ENCODE peak calls at places on chromosome 15, in ten cellular contexts. One of them, this sample, is unnamed.

GRCh38 chr15:28994142-28994829 is 108.5 kb downstream of the APBA2 start:
- DNase-seq in GM23338: no peak
- DNase-seq in AG04449: no peak
- DNase-seq in foreskin fibroblast: no peak
- DNase-seq in tibial nerve: no peak
- DNase-seq in heart right ventricle: no peak
- DNase-seq in A549: no peak
- DNase-seq in mammary epithelial cell: no peak
- DNase-seq in NT2/D1: no peak
- DNase-seq in body of pancreas: no peak
- DNase-seq in this sample: no peak

GRCh38 chr15:79283252-79284048 is 928 bp downstream of the ANKRD34C start:
- DNase-seq in body of pancreas: peak; percentile 38
- DNase-seq in A549: peak; percentile 24
- DNase-seq in heart right ventricle: peak; percentile 23
- DNase-seq in foreskin fibroblast: peak; percentile 22
- DNase-seq in mammary epithelial cell: peak; percentile 37
- DNase-seq in GM23338: peak; percentile 89
- DNase-seq in NT2/D1: peak; percentile 36
- DNase-seq in AG04449: no peak
- DNase-seq in tibial nerve: no peak
- DNase-seq in this sample: peak; percentile 66

GRCh38 chr15:57892181-57892580 is 173.3 kb downstream of the ALDH1A2 start:
- DNase-seq in mammary epithelial cell: peak; percentile 37
- DNase-seq in tibial nerve: no peak
- DNase-seq in heart right ventricle: no peak
- DNase-seq in foreskin fibroblast: peak; percentile 47
- DNase-seq in body of pancreas: no peak
- DNase-seq in GM23338: no peak
- DNase-seq in AG04449: no peak
- DNase-seq in A549: no peak
- DNase-seq in NT2/D1: no peak
- DNase-seq in this sample: no peak

GRCh38 chr15:51094606-51095569 is at the start of gene TNFAIP8L3:
- DNase-seq in tibial nerve: no peak
- DNase-seq in A549: no peak
- DNase-seq in mammary epithelial cell: peak; percentile 20
- DNase-seq in heart right ventricle: no peak
- DNase-seq in GM23338: peak; percentile 63
- DNase-seq in AG04449: no peak
- DNase-seq in body of pancreas: peak; percentile 17
- DNase-seq in foreskin fibroblast: peak; percentile 53
- DNase-seq in NT2/D1: no peak
- DNase-seq in this sample: peak; percentile 67

GRCh38 chr15:70264014-70264492 is 166.3 kb upstream of the TLE3 start:
- DNase-seq in tibial nerve: no peak
- DNase-seq in AG04449: no peak
- DNase-seq in A549: no peak
- DNase-seq in NT2/D1: no peak
- DNase-seq in foreskin fibroblast: no peak
- DNase-seq in body of pancreas: no peak
- DNase-seq in heart right ventricle: peak; percentile 46
- DNase-seq in mammary epithelial cell: no peak
- DNase-seq in GM23338: peak; percentile 29
- DNase-seq in this sample: no peak

GRCh38 chr15:22873204-22873701 is 34.8 kb downstream of the NIPA2 start:
- DNase-seq in mammary epithelial cell: no peak
- DNase-seq in A549: no peak
- DNase-seq in GM23338: peak; percentile 74
- DNase-seq in foreskin fibroblast: no peak
- DNase-seq in NT2/D1: peak; percentile 8
- DNase-seq in tibial nerve: no peak
- DNase-seq in heart right ventricle: no peak
- DNase-seq in body of pancreas: no peak
- DNase-seq in AG04449: peak; percentile 66
- DNase-seq in this sample: peak; percentile 26

GRCh38 chr15:62344806-62345539 is 179.9 kb upstream of the C2CD4B start:
- DNase-seq in AG04449: no peak
- DNase-seq in NT2/D1: peak; percentile 51
- DNase-seq in mammary epithelial cell: peak; percentile 61
- DNase-seq in GM23338: peak; percentile 95
- DNase-seq in heart right ventricle: peak; percentile 54
- DNase-seq in tibial nerve: no peak
- DNase-seq in A549: peak; percentile 91
- DNase-seq in foreskin fibroblast: peak; percentile 11
- DNase-seq in body of pancreas: peak; percentile 56
- DNase-seq in this sample: peak; percentile 52

GRCh38 chr15:38554354-38554753 is 10.3 kb downstream of the RASGRP1 start:
- DNase-seq in foreskin fibroblast: no peak
- DNase-seq in body of pancreas: no peak
- DNase-seq in AG04449: no peak
- DNase-seq in GM23338: no peak
- DNase-seq in heart right ventricle: no peak
- DNase-seq in A549: no peak
- DNase-seq in mammary epithelial cell: no peak
- DNase-seq in tibial nerve: no peak
- DNase-seq in NT2/D1: no peak
- DNase-seq in this sample: no peak

GRCh38 chr15:25171856-25172687 is 217.3 kb downstream of the SNRPN start:
- DNase-seq in body of pancreas: peak; percentile 6
- DNase-seq in foreskin fibroblast: no peak
- DNase-seq in NT2/D1: no peak
- DNase-seq in AG04449: no peak
- DNase-seq in A549: no peak
- DNase-seq in tibial nerve: no peak
- DNase-seq in heart right ventricle: no peak
- DNase-seq in mammary epithelial cell: no peak
- DNase-seq in GM23338: no peak
- DNase-seq in this sample: no peak

GRCh38 chr15:96360581-96361308 is 30.2 kb downstream of the NR2F2 start:
- DNase-seq in mammary epithelial cell: no peak
- DNase-seq in AG04449: no peak
- DNase-seq in tibial nerve: no peak
- DNase-seq in body of pancreas: no peak
- DNase-seq in GM23338: peak; percentile 84
- DNase-seq in NT2/D1: no peak
- DNase-seq in A549: no peak
- DNase-seq in foreskin fibroblast: no peak
- DNase-seq in heart right ventricle: no peak
- DNase-seq in this sample: no peak

GRCh38 chr15:76994001-76994400 is 925 bp upstream of the PSTPIP1 start:
- DNase-seq in tibial nerve: no peak
- DNase-seq in NT2/D1: no peak
- DNase-seq in GM23338: no peak
- DNase-seq in body of pancreas: no peak
- DNase-seq in A549: peak; percentile 43
- DNase-seq in mammary epithelial cell: no peak
- DNase-seq in AG04449: no peak
- DNase-seq in foreskin fibroblast: no peak
- DNase-seq in heart right ventricle: no peak
- DNase-seq in this sample: no peak

GRCh38 chr15:98943609-98944111 is 63.9 kb downstream of the PGPEP1L start:
- DNase-seq in tibial nerve: no peak
- DNase-seq in NT2/D1: no peak
- DNase-seq in mammary epithelial cell: no peak
- DNase-seq in GM23338: no peak
- DNase-seq in foreskin fibroblast: no peak
- DNase-seq in A549: no peak
- DNase-seq in body of pancreas: no peak
- DNase-seq in heart right ventricle: peak; percentile 80
- DNase-seq in AG04449: no peak
- DNase-seq in this sample: no peak

GRCh38 chr15:100968043-100968966 is 49.1 kb downstream of the LRRK1 start:
- DNase-seq in heart right ventricle: no peak
- DNase-seq in NT2/D1: no peak
- DNase-seq in body of pancreas: no peak
- DNase-seq in A549: no peak
- DNase-seq in GM23338: no peak
- DNase-seq in foreskin fibroblast: peak; percentile 50
- DNase-seq in mammary epithelial cell: peak; percentile 46
- DNase-seq in tibial nerve: no peak
- DNase-seq in AG04449: no peak
- DNase-seq in this sample: peak; percentile 59

GRCh38 chr15:71051539-71051938 is 63.7 kb upstream of the THSD4 start:
- DNase-seq in NT2/D1: no peak
- DNase-seq in AG04449: peak; percentile 82
- DNase-seq in tibial nerve: no peak
- DNase-seq in body of pancreas: no peak
- DNase-seq in mammary epithelial cell: no peak
- DNase-seq in foreskin fibroblast: peak; percentile 87
- DNase-seq in heart right ventricle: peak; percentile 45
- DNase-seq in GM23338: no peak
- DNase-seq in A549: no peak
- DNase-seq in this sample: peak; percentile 24

GRCh38 chr15:29913528-29914135 is 91.4 kb upstream of the TJP1 start:
- DNase-seq in NT2/D1: no peak
- DNase-seq in body of pancreas: no peak
- DNase-seq in mammary epithelial cell: no peak
- DNase-seq in foreskin fibroblast: peak; percentile 80
- DNase-seq in heart right ventricle: no peak
- DNase-seq in AG04449: peak; percentile 46
- DNase-seq in tibial nerve: no peak
- DNase-seq in A549: no peak
- DNase-seq in GM23338: no peak
- DNase-seq in this sample: peak; percentile 87

GRCh38 chr15:60932051-60932915 is 296.8 kb downstream of the RORA start:
- DNase-seq in body of pancreas: no peak
- DNase-seq in foreskin fibroblast: peak; percentile 33
- DNase-seq in A549: peak; percentile 58
- DNase-seq in AG04449: peak; percentile 21
- DNase-seq in heart right ventricle: no peak
- DNase-seq in NT2/D1: no peak
- DNase-seq in mammary epithelial cell: peak; percentile 93
- DNase-seq in GM23338: peak; percentile 24
- DNase-seq in tibial nerve: no peak
- DNase-seq in this sample: peak; percentile 49

DNA sequence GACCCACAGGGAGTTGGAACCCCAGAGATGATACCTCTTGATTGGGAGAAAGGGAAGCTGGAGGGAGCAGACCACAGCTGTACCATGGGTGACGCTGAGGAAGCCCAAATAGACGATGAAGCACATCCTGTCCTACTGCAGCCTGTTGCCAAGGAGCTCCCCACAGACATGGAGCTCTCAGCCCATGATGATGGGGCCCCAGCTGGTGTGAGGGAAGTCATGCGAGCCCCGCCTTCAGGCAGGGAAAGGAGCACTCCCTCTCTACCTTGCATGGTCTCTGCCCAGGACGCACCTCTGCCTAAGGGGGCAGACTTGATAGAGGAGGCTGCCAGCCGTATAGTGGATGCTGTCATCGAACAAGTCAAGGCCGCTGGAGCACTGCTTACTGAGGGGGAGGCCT is 201.1 kb downstream of the AKAP13 start:
- DNase-seq in tibial nerve: no peak
- DNase-seq in body of pancreas: peak; percentile 67
- DNase-seq in mammary epithelial cell: no peak
- DNase-seq in AG04449: no peak
- DNase-seq in heart right ventricle: peak; percentile 73
- DNase-seq in NT2/D1: no peak
- DNase-seq in A549: no peak
- DNase-seq in GM23338: no peak
- DNase-seq in foreskin fibroblast: no peak
- DNase-seq in this sample: no peak
- H3K4me3 ChIP-seq in tibial nerve: peak overlapping the region; percentile 37
- H3K4me3 ChIP-seq in body of pancreas: peak overlapping the region; percentile 38
- H3K4me3 ChIP-seq in mammary epithelial cell: no peak overlapping the region
- H3K4me3 ChIP-seq in AG04449: no peak overlapping the region
- H3K4me3 ChIP-seq in heart right ventricle: peak overlapping the region; percentile 39
- H3K4me3 ChIP-seq in NT2/D1: no peak overlapping the region
- H3K4me3 ChIP-seq in A549: peak overlapping the region; percentile 48
- H3K4me3 ChIP-seq in GM23338: no peak overlapping the region
- H3K4me3 ChIP-seq in foreskin fibroblast: no peak overlapping the region
- H3K4me3 ChIP-seq in this sample: no peak overlapping the region

DNA sequence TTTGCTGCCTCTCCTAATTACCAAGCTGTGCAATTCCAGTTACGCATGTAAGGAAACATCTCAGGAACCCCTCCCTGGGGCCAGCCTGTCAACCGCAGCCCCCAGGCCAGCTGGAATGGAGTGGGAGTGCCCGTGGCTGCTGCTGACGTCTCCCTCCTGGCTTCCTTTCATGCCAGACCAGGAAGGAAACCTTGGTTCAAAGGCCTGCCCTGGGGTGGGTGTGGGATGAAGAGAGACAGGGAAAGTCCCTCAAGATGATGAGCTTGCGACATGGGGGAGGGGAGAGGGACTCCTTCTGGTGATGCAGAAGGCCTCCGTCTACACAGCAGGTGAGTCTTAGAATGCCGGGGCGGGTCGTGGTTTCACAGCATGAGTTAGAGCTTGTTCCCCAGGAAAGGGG is 11.4 kb upstream of the CYP11A1 start:
- DNase-seq in A549: peak; percentile 21
- DNase-seq in heart right ventricle: no peak
- DNase-seq in NT2/D1: no peak
- DNase-seq in mammary epithelial cell: peak; percentile 66
- DNase-seq in tibial nerve: no peak
- DNase-seq in GM23338: no peak
- DNase-seq in foreskin fibroblast: no peak
- DNase-seq in AG04449: no peak
- DNase-seq in body of pancreas: no peak
- DNase-seq in this sample: peak; percentile 54
- H3K4me3 ChIP-seq in A549: no peak overlapping the region
- H3K4me3 ChIP-seq in heart right ventricle: no peak overlapping the region
- H3K4me3 ChIP-seq in NT2/D1: no peak overlapping the region
- H3K4me3 ChIP-seq in mammary epithelial cell: no peak overlapping the region
- H3K4me3 ChIP-seq in tibial nerve: no peak overlapping the region
- H3K4me3 ChIP-seq in GM23338: no peak overlapping the region
- H3K4me3 ChIP-seq in foreskin fibroblast: no peak overlapping the region
- H3K4me3 ChIP-seq in AG04449: no peak overlapping the region
- H3K4me3 ChIP-seq in body of pancreas: no peak overlapping the region
- H3K4me3 ChIP-seq in this sample: no peak overlapping the region

GRCh38 chr15:90956551-90957104 is 1.9 kb downstream of the RCCD1 start:
- DNase-seq in GM23338: peak; percentile 92
- DNase-seq in body of pancreas: peak; percentile 80
- DNase-seq in A549: peak; percentile 66
- DNase-seq in AG04449: no peak
- DNase-seq in tibial nerve: peak; percentile 63
- DNase-seq in heart right ventricle: peak; percentile 78
- DNase-seq in NT2/D1: peak; percentile 79
- DNase-seq in foreskin fibroblast: peak; percentile 59
- DNase-seq in mammary epithelial cell: peak; percentile 41
- DNase-seq in this sample: peak; percentile 91
- H3K4me3 ChIP-seq in GM23338: peak overlapping the region; percentile 75
- H3K4me3 ChIP-seq in body of pancreas: peak overlapping the region; percentile 39
- H3K4me3 ChIP-seq in A549: peak overlapping the region; percentile 83
- H3K4me3 ChIP-seq in AG04449: peak overlapping the region; percentile 68
- H3K4me3 ChIP-seq in tibial nerve: peak overlapping the region; percentile 63
- H3K4me3 ChIP-seq in heart right ventricle: peak overlapping the region; percentile 84
- H3K4me3 ChIP-seq in NT2/D1: peak overlapping the region; percentile 75
- H3K4me3 ChIP-seq in foreskin fibroblast: peak overlapping the region; percentile 57
- H3K4me3 ChIP-seq in mammary epithelial cell: peak overlapping the region; percentile 46
- H3K4me3 ChIP-seq in this sample: peak overlapping the region; percentile 80

DNA sequence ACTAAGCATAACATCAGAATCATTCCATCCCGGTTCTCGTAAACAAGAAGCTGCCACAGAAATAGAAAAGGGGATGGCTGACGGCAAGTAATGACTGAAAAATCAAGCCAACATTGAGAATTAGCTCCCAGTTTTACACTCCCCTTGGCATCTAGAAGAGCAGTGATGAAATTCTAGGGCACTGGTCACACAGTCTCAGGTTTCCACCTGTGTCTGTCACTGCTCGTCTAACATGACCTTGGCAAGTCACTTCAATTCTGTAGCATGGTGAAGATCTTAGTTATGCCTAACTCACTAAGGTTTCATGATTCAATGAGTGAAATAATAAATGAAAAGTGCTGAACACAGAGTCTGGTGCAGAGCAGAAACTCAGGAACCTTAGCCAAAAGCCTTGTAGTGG is 272.3 kb upstream of the ARRDC4 start:
- DNase-seq in GM23338: no peak
- DNase-seq in heart right ventricle: no peak
- DNase-seq in mammary epithelial cell: no peak
- DNase-seq in body of pancreas: no peak
- DNase-seq in tibial nerve: no peak
- DNase-seq in foreskin fibroblast: no peak
- DNase-seq in A549: no peak
- DNase-seq in NT2/D1: no peak
- DNase-seq in AG04449: no peak
- DNase-seq in this sample: no peak
- H3K4me3 ChIP-seq in GM23338: no peak overlapping the region
- H3K4me3 ChIP-seq in heart right ventricle: no peak overlapping the region
- H3K4me3 ChIP-seq in mammary epithelial cell: no peak overlapping the region
- H3K4me3 ChIP-seq in body of pancreas: no peak overlapping the region
- H3K4me3 ChIP-seq in tibial nerve: no peak overlapping the region
- H3K4me3 ChIP-seq in foreskin fibroblast: no peak overlapping the region
- H3K4me3 ChIP-seq in A549: no peak overlapping the region
- H3K4me3 ChIP-seq in NT2/D1: no peak overlapping the region
- H3K4me3 ChIP-seq in AG04449: no peak overlapping the region
- H3K4me3 ChIP-seq in this sample: no peak overlapping the region